ENCODE peak calls at places on chromosomes 3 and 15, in six cellular contexts. W is nephron progenitor cell, T is H9, J is choroid plexus epithelial cell, Q is transverse colon, P is upper lobe of right lung. G is an unnamed sample.

GRCh38 chr3:196624008-196624790 is 15.3 kb upstream of the NRROS start:
- DNase-seq in Q (no peak), T (no peak), W (no peak), P (no peak), J (no peak), G (no peak)

GRCh38 chr3:176872771-176873209 is 324.5 kb downstream of the TBL1XR1 start:
- DNase-seq in T (peak), Q (peak), P (no peak), W (peak), J (peak), G (peak)

GRCh38 chr3:197186887-197187588 is 111.4 kb downstream of the DLG1 start:
- DNase-seq in W (no peak), J (peak), T (no peak), Q (no peak), P (no peak), G (no peak)

GRCh38 chr15:63763476-63764123 is 70.1 kb downstream of the HERC1 start:
- DNase-seq in W (no peak), J (peak), T (no peak), P (no peak), Q (no peak), G (no peak)

GRCh38 chr3:20039765-20040475 is at the start of gene KAT2B:
- DNase-seq in T (peak), Q (peak), W (peak), P (peak), J (peak), G (peak)

GRCh38 chr3:188827593-188827992 is 344.2 kb upstream of the TPRG1 start:
- DNase-seq in Q (no peak), T (no peak), J (peak), W (peak), P (no peak), G (no peak)

GRCh38 chr3:47108546-47108945 is 55.4 kb downstream of the SETD2 start:
- DNase-seq in P (no peak), W (no peak), Q (no peak), T (peak), J (peak), G (no peak)

GRCh38 chr3:196694941-196695848 is 16.9 kb downstream of the CEP19 start:
- DNase-seq in J (no peak), Q (no peak), W (no peak), P (no peak), T (no peak), G (no peak)

GRCh38 chr3:111302073-111302472 is 230.5 kb downstream of the NECTIN3 start:
- DNase-seq in Q (no peak), P (no peak), J (no peak), W (no peak), T (no peak), G (no peak)

GRCh38 chr15:69780374-69780773 is 317.3 kb downstream of the TLE3 start:
- DNase-seq in W (no peak), P (no peak), Q (no peak), T (no peak), J (no peak), G (no peak)

GRCh38 chr3:127785711-127786265 is 36.5 kb downstream of the MGLL start:
- DNase-seq in Q (no peak), T (no peak), W (no peak), P (peak), J (no peak), G (no peak)

GRCh38 chr15:89103481-89104171 is 15.4 kb downstream of the ABHD2 start:
- DNase-seq in T (no peak), J (no peak), Q (no peak), P (no peak), W (no peak), G (no peak)

GRCh38 chr15:70528816-70529215 is 234.5 kb downstream of the UACA start:
- DNase-seq in T (no peak), W (no peak), Q (no peak), J (no peak), P (no peak), G (no peak)

GRCh38 chr3:59908700-59909099 is 858.9 kb upstream of the CFAP20DC start:
- DNase-seq in P (no peak), W (no peak), T (no peak), J (no peak), Q (no peak), G (no peak)

GRCh38 chr3:52291508-52292181 is 4.0 kb downstream of the GLYCTK start:
- DNase-seq in Q (peak), P (peak), J (peak), T (no peak), W (peak), G (peak)

GRCh38 chr15:99717129-99718024 is 15.9 kb downstream of the LYSMD4 start:
- DNase-seq in W (no peak), Q (no peak), P (no peak), T (no peak), J (no peak), G (peak)

GRCh38 chr3:155462672-155463071 is 169.2 kb upstream of the STRIT1 start:
- DNase-seq in W (no peak), T (no peak), P (no peak), J (no peak), Q (no peak), G (no peak)

GRCh38 chr3:78048698-78049097 is 1008.8 kb downstream of the ROBO2 start:
- DNase-seq in J (peak), W (no peak), Q (no peak), T (no peak), P (no peak), G (no peak)

GRCh38 chr3:42148982-42149432 is 57.9 kb downstream of the TRAK1 start:
- DNase-seq in T (peak), J (peak), P (no peak), Q (peak), W (peak), G (peak)

GRCh38 chr15:44489464-44489863 is 47.5 kb upstream of the EIF3J start:
- DNase-seq in P (no peak), T (no peak), Q (no peak), W (no peak), J (peak), G (no peak)

GRCh38 chr3:57803647-57804081 is 47.6 kb downstream of the SLMAP start:
- DNase-seq in T (no peak), J (peak), P (no peak), Q (peak), W (no peak), G (no peak)

GRCh38 chr15:34795267-34796081 is at the start of gene ACTC1:
- DNase-seq in T (peak), W (peak), Q (no peak), P (peak), J (peak), G (peak)
- TF ChIP-seq CTCF in T (no peak), W (no peak), Q (no peak), P (no peak), J (no peak), G (no peak)

GRCh38 chr3:107664614-107665013 is 141.9 kb downstream of the BBX start:
- DNase-seq in Q (no peak), T (no peak), W (no peak), P (no peak), J (peak), G (no peak)
- TF ChIP-seq CTCF in Q (no peak), T (peak), W (no peak), P (no peak), J (peak), G (no peak)

GRCh38 chr3:158751316-158751715 is 19.1 kb upstream of the RARRES1 start:
- DNase-seq in W (no peak), P (no peak), J (no peak), T (no peak), Q (no peak), G (no peak)

GRCh38 chr3:158749526-158749925 is 17.3 kb upstream of the RARRES1 start:
- DNase-seq in P (no peak), Q (no peak), W (no peak), J (no peak), T (no peak), G (no peak)

GRCh38 chr3:158747417-158747816 is 15.2 kb upstream of the RARRES1 start:
- DNase-seq in J (no peak), W (no peak), P (no peak), T (no peak), Q (no peak), G (no peak)

GRCh38 chr3:158748237-158748828 is 16.1 kb upstream of the RARRES1 start:
- DNase-seq in J (peak), P (peak), W (no peak), T (no peak), Q (peak), G (no peak)

GRCh38 chr3:158749977-158750376 is 17.7 kb upstream of the RARRES1 start:
- DNase-seq in P (no peak), J (no peak), Q (no peak), T (no peak), W (no peak), G (no peak)
- TF ChIP-seq CTCF in P (no peak), J (no peak), Q (no peak), T (no peak), W (no peak), G (no peak)

DNA sequence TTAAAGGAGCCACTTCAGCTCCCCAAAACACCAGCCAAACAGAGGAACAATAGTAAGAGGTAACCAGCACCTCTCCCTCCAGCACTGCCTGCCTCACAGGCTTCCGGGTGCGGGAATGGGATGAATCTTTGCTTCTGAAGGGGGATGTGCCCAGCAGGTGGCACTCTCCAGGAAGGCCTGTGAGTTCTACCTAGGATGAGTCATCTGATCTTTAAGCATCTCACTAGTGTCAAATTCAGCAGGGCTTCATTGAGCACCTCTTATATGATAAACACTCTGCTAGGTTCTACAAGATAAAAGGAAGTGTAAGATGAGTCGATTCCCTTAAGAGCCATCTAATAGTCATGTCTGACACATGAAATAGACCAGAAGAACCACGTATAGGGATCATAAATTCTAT is 237.4 kb upstream of the UMPS start:
- DNase-seq in J (peak), Q (peak), W (peak), T (peak), P (no peak), G (peak)
- TF ChIP-seq CTCF in J (peak), Q (peak), W (peak), T (peak), P (peak), G (no peak)

GRCh38 chr15:56736881-56737707 is 3.8 kb upstream of the ZNF280D start:
- DNase-seq in T (no peak), Q (no peak), J (no peak), W (no peak), P (no peak), G (no peak)

GRCh38 chr15:56741541-56741940 is 8.2 kb upstream of the ZNF280D start:
- DNase-seq in J (no peak), Q (no peak), P (no peak), T (no peak), W (no peak), G (no peak)

GRCh38 chr15:56737791-56738190 is 4.5 kb upstream of the ZNF280D start:
- DNase-seq in J (no peak), Q (no peak), P (no peak), W (no peak), T (no peak), G (no peak)

GRCh38 chr15:56739964-56740640 is 6.8 kb upstream of the ZNF280D start:
- DNase-seq in J (no peak), Q (no peak), T (peak), W (no peak), P (no peak), G (no peak)

DNA sequence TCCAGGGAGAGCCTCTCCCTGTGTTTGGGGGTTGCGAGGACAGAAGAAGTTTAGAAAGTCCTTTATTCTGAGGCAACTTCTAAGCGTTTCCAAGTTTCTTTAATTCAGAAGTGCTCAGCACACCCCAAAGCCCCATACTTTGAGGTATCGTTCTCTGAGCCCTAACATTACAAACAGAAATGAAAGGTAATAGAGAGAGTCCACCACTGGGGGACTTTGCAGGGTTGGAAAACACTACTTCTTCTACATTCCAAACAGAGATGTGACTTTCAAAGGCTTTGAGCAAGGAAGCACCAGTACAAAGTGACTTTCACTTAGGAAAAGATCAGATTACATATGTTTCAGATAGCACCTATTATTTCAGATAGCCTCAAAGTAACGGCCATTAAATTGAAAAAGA is 6.2 kb upstream of the ZNF280D start:
- DNase-seq in W (no peak), J (no peak), P (no peak), T (no peak), Q (no peak), G (no peak)
- TF ChIP-seq CTCF in W (no peak), J (peak), P (no peak), T (no peak), Q (no peak), G (no peak)

DNA sequence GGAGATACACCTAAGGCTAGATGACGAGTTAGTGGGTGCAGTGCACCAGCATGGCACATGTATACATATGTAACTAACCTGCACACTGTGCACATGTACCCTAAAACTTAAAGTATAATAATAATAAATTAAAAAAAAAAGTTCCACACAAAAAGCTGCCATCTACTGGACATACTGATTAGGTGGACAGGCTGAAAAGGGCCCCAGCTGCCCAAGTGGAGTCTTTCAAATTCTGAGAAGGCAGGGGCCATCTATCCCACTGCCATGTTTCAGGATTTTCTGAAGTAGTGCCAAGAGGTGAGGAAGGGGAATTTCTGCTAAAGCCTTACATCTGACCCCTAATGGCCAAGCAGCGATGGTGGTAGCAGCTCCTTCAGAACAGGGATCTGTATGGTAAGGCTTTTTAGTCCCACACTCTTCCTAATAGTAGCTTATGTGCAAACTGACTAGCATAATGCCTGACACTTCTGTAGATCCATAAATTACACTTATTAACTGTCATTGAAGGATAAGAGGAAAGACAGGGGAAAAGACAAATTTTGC is 7.7 kb downstream of the FSTL1 start:
- DNase-seq in W (no peak), T (no peak), J (peak), P (no peak), Q (no peak), G (no peak)
- TF ChIP-seq CTCF in W (no peak), T (peak), J (peak), P (peak), Q (no peak), G (peak)